ENCODE peak calls at places on chromosomes 11 and 22, in nine cellular contexts. G is astrocyte of the spinal cord, W is glutamatergic neuron, Y is nephron progenitor cell, V is heart right ventricle, P is cardiac muscle cell, L is epithelial cell of esophagus, E is right lobe of liver, H is progenitor cell of endocrine pancreas. X is an unnamed sample.

GRCh38 chr11:101880208-101880607 is 34.6 kb upstream of the CEP126 start:
- DNase-seq in G (peak; percentile 73), W (no peak), Y (no peak), V (no peak), P (peak; percentile 83), L (peak; percentile 75), E (no peak), H (no peak), X (peak; percentile 82)

GRCh38 chr22:45477366-45478107 is 25.1 kb upstream of the FBLN1 start:
- DNase-seq in G (no peak), W (no peak), Y (no peak), V (no peak), P (no peak), L (no peak), E (no peak), H (no peak), X (no peak)

GRCh38 chr11:126461096-126461440 is 105.6 kb downstream of the ST3GAL4 start:
- DNase-seq in G (no peak), W (no peak), Y (no peak), V (no peak), P (no peak), L (no peak), E (no peak), H (no peak), X (no peak)

GRCh38 chr11:38759394-38759793 is 2161.4 kb upstream of the RAG2 start:
- DNase-seq in G (no peak), W (no peak), Y (no peak), V (no peak), P (no peak), L (no peak), E (no peak), H (no peak), X (no peak)

GRCh38 chr11:94147433-94147845 is 18.8 kb downstream of the PANX1 start:
- DNase-seq in G (no peak), W (no peak), Y (no peak), V (no peak), P (no peak), L (no peak), E (no peak), H (no peak), X (no peak)

GRCh38 chr11:75151346-75152047 is 590 bp downstream of the SLCO2B1 start:
- DNase-seq in G (no peak), W (no peak), Y (no peak), V (no peak), P (no peak), L (peak; percentile 23), E (peak; percentile 40), H (no peak), X (no peak)

GRCh38 chr11:65417221-65417701 is 5.3 kb upstream of the NEAT1 start:
- DNase-seq in G (no peak), W (no peak), Y (no peak), V (peak; percentile 45), P (peak; percentile 6), L (no peak), E (peak; percentile 59), H (no peak), X (no peak)

GRCh38 chr11:116990061-116990473 is 108.2 kb downstream of the SIK3 start:
- DNase-seq in G (peak; percentile 90), W (no peak), Y (no peak), V (no peak), P (peak; percentile 87), L (peak; percentile 73), E (no peak), H (no peak), X (peak; percentile 88)

GRCh38 chr11:2577071-2578005 is 122.5 kb downstream of the KCNQ1OT1 start:
- DNase-seq in G (no peak), W (peak; percentile 18), Y (peak; percentile 42), V (peak; percentile 11), P (no peak), L (no peak), E (peak; percentile 9), H (peak; percentile 9), X (no peak)

GRCh38 chr22:19085233-19086043 is 36.8 kb downstream of the DGCR2 start:
- DNase-seq in G (peak; percentile 23), W (no peak), Y (no peak), V (no peak), P (peak; percentile 49), L (peak; percentile 42), E (no peak), H (no peak), X (peak; percentile 43)

GRCh38 chr22:40345801-40346177 is 511 bp upstream of the ADSL start:
- DNase-seq in G (no peak), W (peak; percentile 54), Y (peak; percentile 46), V (peak; percentile 29), P (peak; percentile 47), L (peak; percentile 54), E (peak; percentile 50), H (no peak), X (peak; percentile 37)

GRCh38 chr11:62552931-62553838 is 6.6 kb upstream of the AHNAK start:
- DNase-seq in G (peak; percentile 96), W (no peak), Y (peak; percentile 47), V (peak; percentile 79), P (peak; percentile 93), L (peak; percentile 94), E (peak; percentile 76), H (no peak), X (peak; percentile 97)

GRCh38 chr11:69683764-69684333 is 8.7 kb upstream of the LTO1 start:
- DNase-seq in G (no peak), W (no peak), Y (peak; percentile 34), V (no peak), P (peak; percentile 15), L (peak; percentile 46), E (peak; percentile 47), H (no peak), X (no peak)

GRCh38 chr11:71935338-71935925 is 6.6 kb downstream of the RNF121 start:
- DNase-seq in G (no peak), W (no peak), Y (no peak), V (no peak), P (no peak), L (no peak), E (no peak), H (no peak), X (no peak)

GRCh38 chr11:71931245-71931602 is 2.4 kb downstream of the RNF121 start:
- DNase-seq in G (peak; percentile 41), W (no peak), Y (no peak), V (no peak), P (no peak), L (no peak), E (no peak), H (no peak), X (no peak)

GRCh38 chr11:71933141-71933933 is 4.5 kb downstream of the RNF121 start:
- DNase-seq in G (no peak), W (no peak), Y (no peak), V (no peak), P (no peak), L (no peak), E (no peak), H (no peak), X (no peak)

GRCh38 chr11:71936825-71937224 is 8.0 kb downstream of the RNF121 start:
- DNase-seq in G (peak; percentile 56), W (no peak), Y (no peak), V (no peak), P (peak; percentile 57), L (peak; percentile 25), E (no peak), H (no peak), X (peak; percentile 49)

GRCh38 chr11:71934213-71934612 is 5.4 kb downstream of the RNF121 start:
- DNase-seq in G (no peak), W (no peak), Y (no peak), V (no peak), P (no peak), L (no peak), E (no peak), H (no peak), X (no peak)
- TF ChIP-seq CTCF in G (no peak), W (no peak), Y (no peak), V (no peak), P (no peak), L (no peak), E (no peak), H (no peak), X (no peak)

GRCh38 chr22:29205598-29206371 is at the start of gene EMID1:
- DNase-seq in G (no peak), W (peak; percentile 69), Y (peak; percentile 75), V (peak; percentile 48), P (peak; percentile 43), L (peak; percentile 26), E (peak; percentile 62), H (peak; percentile 53), X (peak; percentile 4)
- TF ChIP-seq CTCF in G (peak; percentile 38), W (no peak), Y (no peak), V (no peak), P (no peak), L (peak; percentile 8), E (peak; percentile 42), H (peak; percentile 31), X (no peak)

GRCh38 chr22:49024775-49025440 is 802.8 kb downstream of the BRD1 start:
- DNase-seq in G (no peak), W (no peak), Y (no peak), V (no peak), P (no peak), L (no peak), E (no peak), H (no peak), X (no peak)

GRCh38 chr22:49027122-49027670 is 800.5 kb downstream of the BRD1 start:
- DNase-seq in G (no peak), W (no peak), Y (no peak), V (no peak), P (no peak), L (no peak), E (no peak), H (no peak), X (no peak)

GRCh38 chr22:49028111-49028510 is 799.6 kb downstream of the BRD1 start:
- DNase-seq in G (no peak), W (no peak), Y (no peak), V (no peak), P (no peak), L (no peak), E (no peak), H (no peak), X (no peak)

GRCh38 chr22:49025791-49026475 is 801.7 kb downstream of the BRD1 start:
- DNase-seq in G (no peak), W (no peak), Y (no peak), V (no peak), P (no peak), L (no peak), E (no peak), H (no peak), X (no peak)

DNA sequence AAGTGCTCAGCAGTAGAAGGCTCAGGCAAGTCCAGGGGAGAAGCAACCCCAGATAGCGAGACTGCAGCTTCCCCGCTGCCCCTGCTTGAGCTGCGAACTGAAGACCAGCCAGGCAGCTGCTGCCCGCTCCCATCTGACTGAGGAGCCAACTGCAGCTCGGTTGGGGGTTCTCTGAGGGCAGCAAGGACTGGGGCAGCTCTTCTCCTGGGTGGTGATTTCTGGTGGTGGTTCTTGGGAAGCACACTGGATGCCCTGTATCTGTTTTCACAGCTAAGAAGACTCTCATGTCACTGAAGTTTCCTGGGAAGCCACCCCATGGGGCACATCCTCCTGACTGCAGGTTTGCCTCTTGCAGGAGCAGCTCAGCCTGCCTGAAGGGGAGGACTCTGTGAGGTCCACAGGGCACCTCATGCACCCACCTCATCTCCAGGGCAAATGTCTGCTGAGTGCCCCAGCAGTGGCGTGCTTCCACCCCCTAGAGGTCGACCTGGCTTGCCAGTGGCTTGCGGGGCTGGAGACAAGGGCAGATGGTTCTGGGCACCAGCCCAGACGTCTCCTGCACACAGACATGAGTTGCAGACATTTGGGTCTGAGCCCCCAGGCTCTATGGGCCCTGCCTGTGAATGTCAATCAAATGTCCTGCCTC is 801.1 kb downstream of the BRD1 start:
- DNase-seq in G (no peak), W (no peak), Y (no peak), V (no peak), P (no peak), L (no peak), E (no peak), H (no peak), X (no peak)
- TF ChIP-seq CTCF in G (no peak), W (no peak), Y (peak; percentile 12), V (no peak), P (no peak), L (no peak), E (no peak), H (no peak), X (no peak)

GRCh38 chr11:18312012-18312411 is 9.9 kb downstream of the HPS5 start:
- DNase-seq in G (peak; percentile 57), W (no peak), Y (no peak), V (no peak), P (peak; percentile 48), L (peak; percentile 60), E (no peak), H (no peak), X (peak; percentile 59)
- TF ChIP-seq CTCF in G (no peak), W (no peak), Y (no peak), V (no peak), P (no peak), L (no peak), E (no peak), H (no peak), X (no peak)